ENCODE peak calls at places on chromosomes 7 and 10, in seven cellular contexts. K, N, W, J, L, R and F are unnamed samples.

GRCh38 chr7:110065112-110065511 is 1025.8 kb upstream of the LRRN3 start:
- DNase-seq in K (no peak), J (no peak), R (no peak), N (no peak), L (no peak), W (no peak), F (no peak)

GRCh38 chr7:604038-604883 is 84.6 kb upstream of the PDGFA start:
- DNase-seq in N (no peak), K (peak; percentile 54), J (no peak), R (no peak), L (no peak), W (peak; percentile 28), F (peak; percentile 96)

GRCh38 chr10:78537018-78537417 is 503.4 kb downstream of the RPS24 start:
- DNase-seq in L (no peak), K (no peak), W (no peak), N (no peak), R (no peak), J (no peak), F (no peak)

GRCh38 chr7:143987513-143987912 is 12.6 kb upstream of the OR6B1 start:
- DNase-seq in R (no peak), L (no peak), W (no peak), K (no peak), N (no peak), J (no peak), F (no peak)

GRCh38 chr7:27520828-27521790 is 141.6 kb downstream of the HIBADH start:
- DNase-seq in W (peak; percentile 96), J (no peak), L (no peak), R (no peak), K (peak; percentile 77), N (no peak), F (peak; percentile 79)

GRCh38 chr7:130345106-130345505 is 490 bp downstream of the CPA5 start:
- DNase-seq in W (no peak), L (no peak), N (no peak), R (no peak), K (no peak), J (no peak), F (peak; percentile 40)

GRCh38 chr7:156693627-156694026 is 53.1 kb downstream of the RNF32 start:
- DNase-seq in J (no peak), W (no peak), R (no peak), N (no peak), K (no peak), L (no peak), F (no peak)

GRCh38 chr7:80231719-80232118 is 97.1 kb downstream of the GNAI1 start:
- DNase-seq in R (peak; percentile 37), J (no peak), N (peak; percentile 13), K (peak; percentile 79), W (peak; percentile 58), L (no peak), F (peak; percentile 86)

GRCh38 chr7:45920543-45921380 is at the start of gene IGFBP3:
- DNase-seq in J (peak; percentile 73), N (peak; percentile 60), K (peak; percentile 69), W (peak; percentile 67), R (peak; percentile 76), L (no peak), F (peak; percentile 63)

GRCh38 chr7:114405427-114405826 is 9.2 kb upstream of the FOXP2 start:
- DNase-seq in W (peak; percentile 58), R (peak; percentile 34), N (peak; percentile 33), J (no peak), L (no peak), K (no peak), F (peak; percentile 52)
- TF ChIP-seq CTCF in W (no peak), R (peak; percentile 58), N (peak; percentile 41), J (peak; percentile 39), L (peak; percentile 17), K (peak; percentile 27), F (peak; percentile 55)

DNA sequence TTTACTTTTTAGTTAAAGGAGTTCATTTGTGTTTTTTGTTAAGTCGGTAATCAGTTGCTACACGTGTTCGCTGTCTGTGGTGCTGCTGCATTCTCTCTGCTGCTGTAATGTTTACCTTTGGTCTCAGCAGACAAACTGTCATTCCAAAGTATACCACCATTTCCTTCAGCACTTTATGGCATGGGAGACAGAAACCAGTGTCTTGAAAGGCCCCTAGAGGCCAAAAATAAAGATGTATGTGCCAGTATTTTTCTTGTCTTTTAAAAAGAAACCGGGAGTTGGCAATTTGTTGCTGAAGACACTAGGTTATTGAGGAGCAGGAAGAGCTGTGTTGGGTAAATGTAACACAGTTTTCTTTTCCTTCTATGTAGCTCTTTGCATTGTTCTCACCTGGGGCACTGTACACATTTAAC is 24.1 kb downstream of the ZNF92 start:
- DNase-seq in J (no peak), K (no peak), L (no peak), W (no peak), R (peak; percentile 55), N (no peak), F (peak; percentile 68)
- TF ChIP-seq CTCF in J (no peak), K (no peak), L (no peak), W (no peak), R (peak; percentile 37), N (no peak), F (peak; percentile 14)

DNA sequence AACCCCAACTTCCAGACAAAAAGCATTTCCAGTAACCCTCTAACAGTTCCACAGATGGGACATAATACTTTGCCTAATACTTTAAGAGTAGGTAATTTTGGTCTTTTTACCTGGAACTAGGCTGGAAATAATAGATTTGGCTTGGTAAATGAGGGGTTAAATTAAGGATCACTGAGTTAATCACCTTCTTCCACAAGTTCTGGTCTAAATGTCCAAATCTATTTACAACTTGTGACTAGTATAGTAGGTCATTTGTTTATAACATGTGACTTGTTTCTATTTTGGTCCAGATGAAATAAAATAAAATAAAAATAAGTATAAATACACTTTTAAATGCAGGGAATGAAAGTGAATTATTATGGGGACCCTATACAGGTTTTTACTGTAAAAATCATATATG is 80.1 kb downstream of the PRKCQ start:
- DNase-seq in K (no peak), W (no peak), N (no peak), L (no peak), J (no peak), R (no peak), F (no peak)
- TF ChIP-seq CTCF in K (no peak), W (no peak), N (no peak), L (no peak), J (no peak), R (no peak), F (no peak)

DNA sequence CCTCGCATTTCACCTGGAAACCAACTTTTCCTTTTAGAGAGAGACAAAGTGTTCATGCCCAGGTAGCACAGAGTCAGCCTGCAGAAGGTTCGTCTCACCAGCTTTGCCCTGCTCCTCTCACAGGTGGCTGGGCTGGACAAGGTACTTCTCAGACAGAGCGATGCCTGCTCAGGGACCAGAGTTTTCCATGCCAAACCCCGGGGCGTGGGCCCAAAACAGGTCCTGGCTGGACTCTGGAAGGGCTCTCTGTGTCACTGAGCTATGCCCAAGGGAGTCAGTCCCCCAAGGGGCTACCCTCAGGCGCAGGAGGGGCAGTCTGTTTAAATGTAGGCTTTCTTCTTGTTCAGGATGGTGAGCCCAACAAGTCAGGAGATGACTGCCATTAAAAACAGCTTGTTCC is 55.4 kb upstream of the FIGNL1 start:
- DNase-seq in R (no peak), K (no peak), L (no peak), J (no peak), N (no peak), W (no peak), F (no peak)
- TF ChIP-seq CTCF in R (no peak), K (no peak), L (no peak), J (no peak), N (no peak), W (no peak), F (no peak)

DNA sequence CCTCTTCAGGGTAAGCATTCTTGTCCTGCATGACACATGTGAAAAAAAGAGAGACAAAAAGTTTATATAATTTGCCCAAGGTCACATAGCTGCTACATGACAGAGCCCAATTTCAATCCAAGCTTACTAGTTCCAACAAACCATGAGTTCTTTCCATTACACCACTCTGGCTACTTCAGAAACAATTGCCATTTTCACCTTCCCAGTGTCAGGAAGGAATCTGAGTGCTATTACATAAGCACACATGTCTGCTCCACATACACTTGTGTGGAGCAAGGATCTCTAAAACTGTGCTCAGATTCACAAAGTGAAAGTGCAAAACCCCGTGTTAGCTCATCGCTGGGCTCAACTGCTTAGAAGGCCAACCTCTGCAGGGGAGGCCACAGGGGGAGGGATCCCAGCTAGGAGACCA is 356.2 kb upstream of the NFE2L3 start:
- DNase-seq in L (no peak), N (no peak), W (peak; percentile 83), R (no peak), J (no peak), K (peak; percentile 52), F (peak; percentile 77)
- TF ChIP-seq CTCF in L (no peak), N (no peak), W (no peak), R (no peak), J (no peak), K (no peak), F (no peak)